ENCODE peak calls at places on chromosomes 2 and 18, in ten cellular contexts. One of them, this sample, is unnamed.

GRCh38 chr2:147572622-147573021 is 272.2 kb upstream of the ACVR2A start:
- DNase-seq in PC-9: no peak
- DNase-seq in AG04449: no peak
- DNase-seq in testis: no peak
- DNase-seq in mammary epithelial cell: peak; percentile 64
- DNase-seq in WERI-Rb-1: no peak
- DNase-seq in A549: no peak
- DNase-seq in choroid plexus epithelial cell: no peak
- DNase-seq in NB4: peak; percentile 14
- DNase-seq in osteoblast: no peak
- DNase-seq in this sample: no peak

GRCh38 chr2:98743835-98744234 is 12.9 kb upstream of the MGAT4A start:
- DNase-seq in testis: no peak
- DNase-seq in AG04449: no peak
- DNase-seq in osteoblast: no peak
- DNase-seq in WERI-Rb-1: no peak
- DNase-seq in PC-9: no peak
- DNase-seq in A549: no peak
- DNase-seq in NB4: no peak
- DNase-seq in mammary epithelial cell: no peak
- DNase-seq in choroid plexus epithelial cell: no peak
- DNase-seq in this sample: peak; percentile 22

GRCh38 chr18:26225022-26225693 is 1.1 kb upstream of the TAF4B start:
- DNase-seq in osteoblast: no peak
- DNase-seq in mammary epithelial cell: no peak
- DNase-seq in WERI-Rb-1: no peak
- DNase-seq in choroid plexus epithelial cell: no peak
- DNase-seq in AG04449: no peak
- DNase-seq in A549: no peak
- DNase-seq in PC-9: no peak
- DNase-seq in testis: no peak
- DNase-seq in NB4: no peak
- DNase-seq in this sample: no peak

GRCh38 chr2:26887142-26887541 is 39.2 kb downstream of the DPYSL5 start:
- DNase-seq in AG04449: no peak
- DNase-seq in NB4: peak; percentile 91
- DNase-seq in choroid plexus epithelial cell: no peak
- DNase-seq in osteoblast: no peak
- DNase-seq in PC-9: no peak
- DNase-seq in A549: no peak
- DNase-seq in testis: no peak
- DNase-seq in WERI-Rb-1: no peak
- DNase-seq in mammary epithelial cell: no peak
- DNase-seq in this sample: no peak

GRCh38 chr2:61799054-61799453 is 54.8 kb downstream of the FAM161A start:
- DNase-seq in PC-9: no peak
- DNase-seq in choroid plexus epithelial cell: no peak
- DNase-seq in A549: no peak
- DNase-seq in testis: no peak
- DNase-seq in AG04449: no peak
- DNase-seq in NB4: no peak
- DNase-seq in osteoblast: no peak
- DNase-seq in WERI-Rb-1: no peak
- DNase-seq in mammary epithelial cell: no peak
- DNase-seq in this sample: no peak

GRCh38 chr18:9095297-9096012 is 7.0 kb upstream of the NDUFV2 start:
- DNase-seq in NB4: peak; percentile 64
- DNase-seq in mammary epithelial cell: no peak
- DNase-seq in WERI-Rb-1: no peak
- DNase-seq in AG04449: no peak
- DNase-seq in choroid plexus epithelial cell: peak; percentile 65
- DNase-seq in PC-9: no peak
- DNase-seq in osteoblast: no peak
- DNase-seq in testis: no peak
- DNase-seq in A549: no peak
- DNase-seq in this sample: no peak

GRCh38 chr2:177234267-177234666 is 21.7 kb downstream of the HNRNPA3 start:
- DNase-seq in testis: no peak
- DNase-seq in mammary epithelial cell: no peak
- DNase-seq in WERI-Rb-1: no peak
- DNase-seq in choroid plexus epithelial cell: no peak
- DNase-seq in AG04449: no peak
- DNase-seq in osteoblast: no peak
- DNase-seq in NB4: no peak
- DNase-seq in PC-9: no peak
- DNase-seq in A549: no peak
- DNase-seq in this sample: no peak

GRCh38 chr2:119005081-119005480 is 63.1 kb downstream of the MARCO start:
- DNase-seq in WERI-Rb-1: no peak
- DNase-seq in testis: peak; percentile 1
- DNase-seq in A549: no peak
- DNase-seq in NB4: peak; percentile 92
- DNase-seq in AG04449: no peak
- DNase-seq in PC-9: no peak
- DNase-seq in mammary epithelial cell: peak; percentile 87
- DNase-seq in choroid plexus epithelial cell: no peak
- DNase-seq in osteoblast: no peak
- DNase-seq in this sample: no peak

GRCh38 chr2:167862787-167863186 is 384.6 kb downstream of the STK39 start:
- DNase-seq in PC-9: no peak
- DNase-seq in osteoblast: no peak
- DNase-seq in testis: no peak
- DNase-seq in AG04449: no peak
- DNase-seq in WERI-Rb-1: no peak
- DNase-seq in NB4: peak; percentile 13
- DNase-seq in choroid plexus epithelial cell: peak; percentile 27
- DNase-seq in A549: no peak
- DNase-seq in mammary epithelial cell: peak; percentile 68
- DNase-seq in this sample: no peak

GRCh38 chr18:9683418-9684396 is 24.4 kb upstream of the RAB31 start:
- DNase-seq in mammary epithelial cell: peak; percentile 50
- DNase-seq in testis: peak; percentile 68
- DNase-seq in choroid plexus epithelial cell: peak; percentile 90
- DNase-seq in osteoblast: no peak
- DNase-seq in AG04449: no peak
- DNase-seq in NB4: peak; percentile 75
- DNase-seq in A549: no peak
- DNase-seq in WERI-Rb-1: no peak
- DNase-seq in PC-9: peak; percentile 75
- DNase-seq in this sample: no peak

GRCh38 chr18:3086865-3087264 is 73.9 kb upstream of the LPIN2 start:
- DNase-seq in NB4: no peak
- DNase-seq in PC-9: no peak
- DNase-seq in mammary epithelial cell: no peak
- DNase-seq in choroid plexus epithelial cell: no peak
- DNase-seq in A549: no peak
- DNase-seq in testis: no peak
- DNase-seq in AG04449: no peak
- DNase-seq in osteoblast: no peak
- DNase-seq in WERI-Rb-1: no peak
- DNase-seq in this sample: no peak

GRCh38 chr2:73822991-73823390 is 5.8 kb upstream of the STAMBP start:
- DNase-seq in WERI-Rb-1: no peak
- DNase-seq in choroid plexus epithelial cell: no peak
- DNase-seq in PC-9: no peak
- DNase-seq in AG04449: no peak
- DNase-seq in NB4: no peak
- DNase-seq in testis: no peak
- DNase-seq in osteoblast: no peak
- DNase-seq in mammary epithelial cell: no peak
- DNase-seq in A549: no peak
- DNase-seq in this sample: no peak

GRCh38 chr2:105235388-105236059 is 6.0 kb upstream of the GPR45 start:
- DNase-seq in PC-9: peak; percentile 61
- DNase-seq in testis: peak; percentile 90
- DNase-seq in NB4: peak; percentile 80
- DNase-seq in choroid plexus epithelial cell: peak; percentile 92
- DNase-seq in AG04449: no peak
- DNase-seq in A549: peak; percentile 34
- DNase-seq in WERI-Rb-1: peak; percentile 83
- DNase-seq in osteoblast: peak; percentile 89
- DNase-seq in mammary epithelial cell: peak; percentile 57
- DNase-seq in this sample: no peak

GRCh38 chr2:174335605-174336402 is 1.1 kb downstream of the SP9 start:
- DNase-seq in NB4: peak; percentile 60
- DNase-seq in mammary epithelial cell: peak; percentile 27
- DNase-seq in A549: no peak
- DNase-seq in PC-9: no peak
- DNase-seq in WERI-Rb-1: peak; percentile 39
- DNase-seq in choroid plexus epithelial cell: no peak
- DNase-seq in AG04449: no peak
- DNase-seq in osteoblast: peak; percentile 87
- DNase-seq in testis: no peak
- DNase-seq in this sample: no peak

GRCh38 chr2:227228061-227228667 is 63.7 kb downstream of the COL4A3 start:
- DNase-seq in A549: peak; percentile 7
- DNase-seq in PC-9: peak; percentile 76
- DNase-seq in mammary epithelial cell: peak; percentile 59
- DNase-seq in testis: no peak
- DNase-seq in osteoblast: no peak
- DNase-seq in NB4: no peak
- DNase-seq in choroid plexus epithelial cell: no peak
- DNase-seq in AG04449: no peak
- DNase-seq in WERI-Rb-1: no peak
- DNase-seq in this sample: peak; percentile 41

GRCh38 chr2:223815186-223815883 is 22.0 kb downstream of the AP1S3 start:
- DNase-seq in WERI-Rb-1: no peak
- DNase-seq in A549: peak; percentile 56
- DNase-seq in mammary epithelial cell: peak; percentile 99
- DNase-seq in AG04449: peak; percentile 65
- DNase-seq in PC-9: peak; percentile 75
- DNase-seq in choroid plexus epithelial cell: peak; percentile 86
- DNase-seq in NB4: no peak
- DNase-seq in testis: no peak
- DNase-seq in osteoblast: peak; percentile 85
- DNase-seq in this sample: no peak

GRCh38 chr2:202885190-202885589 is 13.6 kb upstream of the ICA1L start:
- DNase-seq in mammary epithelial cell: no peak
- DNase-seq in WERI-Rb-1: no peak
- DNase-seq in AG04449: no peak
- DNase-seq in PC-9: no peak
- DNase-seq in osteoblast: no peak
- DNase-seq in NB4: no peak
- DNase-seq in A549: no peak
- DNase-seq in testis: no peak
- DNase-seq in choroid plexus epithelial cell: no peak
- DNase-seq in this sample: no peak

GRCh38 chr2:177474904-177475474 is 82.4 kb downstream of the AGPS start:
- DNase-seq in choroid plexus epithelial cell: peak; percentile 77
- DNase-seq in AG04449: no peak
- DNase-seq in A549: no peak
- DNase-seq in mammary epithelial cell: no peak
- DNase-seq in WERI-Rb-1: no peak
- DNase-seq in osteoblast: no peak
- DNase-seq in PC-9: no peak
- DNase-seq in NB4: no peak
- DNase-seq in testis: no peak
- DNase-seq in this sample: peak; percentile 8

GRCh38 chr2:201258666-201258999 is 1.7 kb upstream of the CASP8 start:
- DNase-seq in choroid plexus epithelial cell: no peak
- DNase-seq in WERI-Rb-1: no peak
- DNase-seq in A549: peak; percentile 43
- DNase-seq in AG04449: no peak
- DNase-seq in testis: no peak
- DNase-seq in NB4: peak; percentile 86
- DNase-seq in mammary epithelial cell: no peak
- DNase-seq in PC-9: no peak
- DNase-seq in osteoblast: peak; percentile 3
- DNase-seq in this sample: no peak
- TF ChIP-seq CTCF in choroid plexus epithelial cell: no peak
- TF ChIP-seq CTCF in WERI-Rb-1: no peak
- TF ChIP-seq CTCF in A549: no peak
- TF ChIP-seq CTCF in AG04449: no peak
- TF ChIP-seq CTCF in testis: no peak
- TF ChIP-seq CTCF in NB4: no peak
- TF ChIP-seq CTCF in mammary epithelial cell: no peak
- TF ChIP-seq CTCF in PC-9: no peak
- TF ChIP-seq CTCF in osteoblast: no peak
- TF ChIP-seq CTCF in this sample: no peak

GRCh38 chr2:240820014-240820606 is at the start of gene KIF1A:
- DNase-seq in mammary epithelial cell: no peak
- DNase-seq in choroid plexus epithelial cell: no peak
- DNase-seq in A549: no peak
- DNase-seq in osteoblast: peak; percentile 82
- DNase-seq in NB4: no peak
- DNase-seq in PC-9: no peak
- DNase-seq in AG04449: no peak
- DNase-seq in testis: no peak
- DNase-seq in WERI-Rb-1: peak; percentile 94
- DNase-seq in this sample: no peak
- H3K4me3 ChIP-seq in mammary epithelial cell: no peak within 1 kb of the TSS
- H3K4me3 ChIP-seq in choroid plexus epithelial cell: no peak within 1 kb of the TSS
- H3K4me3 ChIP-seq in A549: peak within 1 kb of the TSS; percentile 58
- H3K4me3 ChIP-seq in osteoblast: no peak within 1 kb of the TSS
- H3K4me3 ChIP-seq in NB4: no peak within 1 kb of the TSS
- H3K4me3 ChIP-seq in PC-9: no peak within 1 kb of the TSS
- H3K4me3 ChIP-seq in AG04449: no peak within 1 kb of the TSS
- H3K4me3 ChIP-seq in testis: peak within 1 kb of the TSS; percentile 9
- H3K4me3 ChIP-seq in WERI-Rb-1: peak within 1 kb of the TSS; percentile 73
- H3K4me3 ChIP-seq in this sample: peak within 1 kb of the TSS; percentile 68

GRCh38 chr2:219058541-219059374 is 2.0 kb downstream of the IHH start:
- DNase-seq in WERI-Rb-1: no peak
- DNase-seq in PC-9: peak; percentile 43
- DNase-seq in testis: peak; percentile 59
- DNase-seq in choroid plexus epithelial cell: no peak
- DNase-seq in mammary epithelial cell: no peak
- DNase-seq in NB4: peak; percentile 24
- DNase-seq in osteoblast: peak; percentile 95
- DNase-seq in AG04449: no peak
- DNase-seq in A549: no peak
- DNase-seq in this sample: no peak
- TF ChIP-seq CTCF in WERI-Rb-1: no peak
- TF ChIP-seq CTCF in PC-9: no peak
- TF ChIP-seq CTCF in testis: no peak
- TF ChIP-seq CTCF in choroid plexus epithelial cell: no peak
- TF ChIP-seq CTCF in mammary epithelial cell: no peak
- TF ChIP-seq CTCF in NB4: no peak
- TF ChIP-seq CTCF in osteoblast: no peak
- TF ChIP-seq CTCF in AG04449: no peak
- TF ChIP-seq CTCF in A549: no peak
- TF ChIP-seq CTCF in this sample: no peak

GRCh38 chr2:207225773-207226172 is 60.0 kb upstream of the KLF7 start:
- DNase-seq in AG04449: no peak
- DNase-seq in PC-9: no peak
- DNase-seq in WERI-Rb-1: no peak
- DNase-seq in osteoblast: no peak
- DNase-seq in testis: no peak
- DNase-seq in mammary epithelial cell: no peak
- DNase-seq in NB4: no peak
- DNase-seq in A549: no peak
- DNase-seq in choroid plexus epithelial cell: no peak
- DNase-seq in this sample: no peak
- H3K4me3 ChIP-seq in AG04449: no peak overlapping the region
- H3K4me3 ChIP-seq in PC-9: no peak overlapping the region
- H3K4me3 ChIP-seq in WERI-Rb-1: no peak overlapping the region
- H3K4me3 ChIP-seq in osteoblast: no peak overlapping the region
- H3K4me3 ChIP-seq in testis: no peak overlapping the region
- H3K4me3 ChIP-seq in mammary epithelial cell: no peak overlapping the region
- H3K4me3 ChIP-seq in NB4: no peak overlapping the region
- H3K4me3 ChIP-seq in A549: no peak overlapping the region
- H3K4me3 ChIP-seq in choroid plexus epithelial cell: no peak overlapping the region
- H3K4me3 ChIP-seq in this sample: no peak overlapping the region

This sample was measured in LNCaP clone FGC.